ENCODE peak calls at places on chromosomes 16 and 17, in seven cellular contexts. A is omental fat pad; E is mucosa of descending colon; L is ascending aorta; K is HL-60; D is WTC11; W is activated CD8-positive, alpha-beta T cell treated with anti-CD3 and anti-CD28 coated beads for 36 hours. Y is an unnamed sample.

GRCh38 chr17:81306491-81306890 is 11.4 kb upstream of the SLC38A10 start:
- DNase-seq in A (no peak), E (no peak), L (no peak), K (no peak), D (no peak), W (no peak), Y (no peak)

GRCh38 chr17:8057691-8058114 is 18.8 kb downstream of the ALOX15B start:
- DNase-seq in A (no peak), E (no peak), L (peak; percentile 74), K (no peak), D (peak; percentile 47), W (peak; percentile 60), Y (peak; percentile 54)

GRCh38 chr16:85616608-85617311 is 3.6 kb downstream of the GSE1 start:
- DNase-seq in A (no peak), E (peak; percentile 58), L (no peak), K (peak; percentile 34), D (no peak), W (peak; percentile 74), Y (no peak)

GRCh38 chr17:6374761-6375312 is 60.1 kb downstream of the AIPL1 start:
- DNase-seq in A (no peak), E (no peak), L (no peak), K (no peak), D (peak; percentile 33), W (peak; percentile 89), Y (no peak)

GRCh38 chr16:54282923-54283734 is 3.5 kb downstream of the IRX3 start:
- DNase-seq in A (no peak), E (no peak), L (peak; percentile 41), K (no peak), D (peak; percentile 26), W (no peak), Y (no peak)

GRCh38 chr17:72342582-72343527 is 222.0 kb downstream of the SOX9 start:
- DNase-seq in A (no peak), E (no peak), L (no peak), K (no peak), D (no peak), W (no peak), Y (no peak)

GRCh38 chr16:3722508-3722907 is 5.2 kb upstream of the TRAP1 start:
- DNase-seq in A (no peak), E (no peak), L (no peak), K (no peak), D (no peak), W (no peak), Y (no peak)

GRCh38 chr17:67359960-67360817 is 6.2 kb downstream of the PSMD12 start:
- DNase-seq in A (no peak), E (no peak), L (no peak), K (no peak), D (no peak), W (peak; percentile 77), Y (no peak)

GRCh38 chr17:2151634-2152033 is 96.7 kb downstream of the HIC1 start:
- DNase-seq in A (no peak), E (no peak), L (no peak), K (no peak), D (no peak), W (no peak), Y (no peak)

GRCh38 chr16:5041604-5042133 is 7.9 kb upstream of the NAGPA start:
- DNase-seq in A (no peak), E (no peak), L (no peak), K (no peak), D (no peak), W (no peak), Y (no peak)

GRCh38 chr17:69525920-69526841 is 111.7 kb downstream of the MAP2K6 start:
- DNase-seq in A (no peak), E (no peak), L (peak; percentile 64), K (peak; percentile 21), D (peak; percentile 36), W (peak; percentile 38), Y (no peak)

GRCh38 chr17:81665205-81666091 is 957 bp downstream of the OXLD1 start:
- DNase-seq in A (peak; percentile 32), E (peak; percentile 55), L (no peak), K (peak; percentile 60), D (no peak), W (peak; percentile 81), Y (no peak)

GRCh38 chr17:72916991-72917390 is 175.5 kb downstream of the SLC39A11 start:
- DNase-seq in A (no peak), E (no peak), L (no peak), K (no peak), D (no peak), W (no peak), Y (no peak)

GRCh38 chr17:2050246-2050866 is 4.5 kb upstream of the HIC1 start:
- DNase-seq in A (no peak), E (peak; percentile 84), L (no peak), K (no peak), D (peak; percentile 68), W (peak; percentile 79), Y (no peak)

GRCh38 chr17:47238321-47239010 is 15.2 kb upstream of the ITGB3 start:
- DNase-seq in A (no peak), E (no peak), L (no peak), K (no peak), D (no peak), W (no peak), Y (no peak)

GRCh38 chr16:3478242-3478925 is 16.9 kb downstream of the C16orf90 start:
- DNase-seq in A (no peak), E (no peak), L (no peak), K (no peak), D (no peak), W (no peak), Y (no peak)

GRCh38 chr17:8621585-8621984 is 8.9 kb downstream of the MYH10 start:
- DNase-seq in A (no peak), E (no peak), L (peak; percentile 66), K (no peak), D (no peak), W (peak; percentile 44), Y (no peak)

GRCh38 chr16:1579214-1579613 is 32.7 kb downstream of the IFT140 start:
- DNase-seq in A (no peak), E (no peak), L (no peak), K (no peak), D (no peak), W (peak; percentile 28), Y (no peak)

GRCh38 chr16:47571049-47571448 is 109.9 kb downstream of the PHKB start:
- DNase-seq in A (no peak), E (no peak), L (no peak), K (no peak), D (no peak), W (no peak), Y (no peak)
- TF ChIP-seq CTCF in A (no peak), E (no peak), L (no peak), K (no peak), D (no peak), W (no peak), Y (no peak)

DNA sequence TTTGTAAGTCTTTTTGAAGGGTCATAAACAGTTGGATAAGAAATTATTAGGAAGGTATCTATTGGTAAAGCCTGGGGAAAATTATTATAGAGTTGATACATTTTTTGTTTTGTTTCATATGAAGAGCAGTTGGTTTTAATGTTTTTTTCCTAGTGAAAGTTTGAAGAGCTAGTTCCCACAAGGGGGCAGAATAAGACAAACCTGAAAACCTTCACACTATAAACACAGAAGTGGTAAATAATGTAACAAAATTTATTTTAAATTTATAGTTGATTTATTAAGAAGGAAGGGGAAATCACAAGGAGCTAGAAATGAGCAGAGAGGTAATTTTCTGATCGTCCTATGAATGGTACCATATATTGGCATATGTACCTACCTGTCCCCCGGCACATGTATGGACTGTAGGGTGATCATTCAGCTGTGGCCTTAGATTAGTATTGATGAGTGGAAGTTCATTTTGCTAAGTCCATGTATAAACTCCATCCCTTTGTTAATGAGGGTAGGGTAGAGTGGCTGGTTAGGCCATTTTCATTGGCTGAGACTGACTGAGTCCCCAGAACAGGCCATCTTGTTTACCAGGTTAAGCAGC is 116.3 kb downstream of the TANC2 start:
- DNase-seq in A (no peak), E (no peak), L (no peak), K (no peak), D (no peak), W (no peak), Y (no peak)
- TF ChIP-seq CTCF in A (no peak), E (no peak), L (peak; percentile 20), K (no peak), D (no peak), W (peak; percentile 47), Y (no peak)

DNA sequence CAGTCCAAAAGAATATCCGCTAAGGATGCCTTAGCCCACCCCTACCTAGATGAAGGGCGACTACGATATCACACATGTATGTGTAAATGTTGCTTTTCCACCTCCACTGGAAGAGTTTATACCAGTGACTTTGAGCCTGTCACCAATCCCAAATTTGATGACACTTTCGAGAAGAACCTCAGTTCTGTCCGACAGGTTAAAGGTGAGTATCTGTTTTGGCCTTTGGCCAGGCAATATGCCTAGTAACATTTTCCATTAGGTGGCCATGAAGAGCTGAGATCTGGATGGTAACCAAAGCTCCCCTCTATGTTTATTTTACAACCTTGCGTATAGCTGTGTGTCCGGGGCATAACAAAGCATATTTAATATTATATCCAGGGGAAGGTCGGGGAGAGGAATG is 128.0 kb upstream of the TMEM97 start:
- DNase-seq in A (no peak), E (no peak), L (no peak), K (no peak), D (no peak), W (no peak), Y (no peak)
- TF ChIP-seq CTCF in A (no peak), E (no peak), L (no peak), K (no peak), D (no peak), W (no peak), Y (no peak)

DNA sequence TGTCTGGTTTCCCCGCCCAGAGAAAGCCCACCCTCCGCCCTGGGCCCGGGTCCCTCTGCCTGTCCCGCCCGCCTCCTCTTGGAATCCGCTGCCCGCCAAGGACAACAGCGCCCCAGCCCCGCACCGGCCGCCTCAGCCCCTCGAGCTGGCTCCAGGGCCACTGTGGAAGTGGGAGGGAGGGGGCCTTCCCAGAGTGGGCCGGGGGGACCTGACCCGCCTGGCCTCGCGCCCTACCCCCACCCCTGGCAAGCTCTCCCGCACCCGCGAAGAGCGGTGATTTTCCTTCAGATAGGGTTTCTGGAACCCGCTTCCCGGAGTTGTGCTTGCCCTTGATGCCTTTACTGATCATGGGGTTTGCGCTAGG is 2.3 kb upstream of the CBX8 start:
- DNase-seq in A (no peak), E (peak; percentile 43), L (no peak), K (no peak), D (peak; percentile 34), W (no peak), Y (no peak)
- TF ChIP-seq CTCF in A (no peak), E (no peak), L (no peak), K (no peak), D (no peak), W (no peak), Y (no peak)

DNA sequence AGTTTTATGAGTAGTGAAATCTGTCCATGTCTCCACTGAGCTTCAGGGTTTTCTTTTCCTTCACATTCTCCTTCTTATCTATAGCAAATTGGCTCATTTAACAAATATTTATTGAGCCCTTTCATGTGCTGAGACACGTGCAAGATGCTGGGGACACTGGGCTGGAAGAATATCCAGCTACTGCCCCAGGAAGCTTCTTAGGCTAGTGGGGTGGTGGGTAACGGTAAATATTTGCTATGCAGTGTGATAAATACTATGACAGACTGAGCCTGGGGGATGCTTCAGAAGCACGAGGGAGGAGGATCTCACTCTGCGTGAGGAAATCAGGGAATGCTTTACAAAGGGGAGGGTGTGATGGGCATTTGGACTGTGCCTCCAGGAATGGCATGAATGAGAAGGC is 524.1 kb downstream of the GRIN2A start:
- DNase-seq in A (no peak), E (no peak), L (no peak), K (no peak), D (no peak), W (no peak), Y (no peak)
- TF ChIP-seq CTCF in A (no peak), E (no peak), L (no peak), K (no peak), D (no peak), W (no peak), Y (no peak)

Y was measured in lower leg skin.